ENCODE peak calls at places on chromosomes 2 and 18, in nine cellular contexts. Y, O, F, A, E, D, N, G and M are unnamed samples.
A peak's percentile ranks its signal among the peaks of the same experiment; 100 is the strongest.

GRCh38 chr2:239609583-239610310 is 208.9 kb upstream of the HDAC4 start:
- DNase-seq in D (no peak), G (no peak), Y (peak; percentile 10), O (no peak), A (no peak), F (no peak), N (no peak), E (no peak), M (no peak)

GRCh38 chr2:191171708-191172355 is 21.0 kb upstream of the STAT4 start:
- DNase-seq in A (no peak), Y (no peak), E (peak; percentile 90), N (peak; percentile 98), D (peak; percentile 96), G (peak; percentile 75), O (peak; percentile 98), F (peak; percentile 95), M (no peak)

GRCh38 chr2:208033701-208034502 is 8.6 kb upstream of the PLEKHM3 start:
- DNase-seq in F (peak; percentile 46), A (no peak), N (peak; percentile 56), D (peak; percentile 30), G (peak; percentile 62), O (peak; percentile 82), E (no peak), Y (peak; percentile 78), M (peak; percentile 18)

GRCh38 chr2:241506793-241507429 is 1.5 kb downstream of the STK25 start:
- DNase-seq in E (no peak), O (no peak), F (peak; percentile 13), D (peak; percentile 16), Y (no peak), A (no peak), G (no peak), N (no peak), M (no peak)

GRCh38 chr18:26003391-26003790 is 87.0 kb downstream of the SS18 start:
- DNase-seq in F (peak; percentile 45), A (no peak), Y (no peak), O (peak; percentile 26), D (peak; percentile 17), G (no peak), E (no peak), N (no peak), M (no peak)

GRCh38 chr18:11176416-11176815 is 27.0 kb upstream of the PIEZO2 start:
- DNase-seq in D (peak; percentile 17), O (peak; percentile 39), F (peak; percentile 16), E (no peak), N (peak; percentile 53), Y (no peak), G (no peak), A (no peak), M (no peak)

GRCh38 chr2:187799601-187800000 is 245.4 kb upstream of the TFPI start:
- DNase-seq in A (no peak), E (no peak), G (no peak), N (no peak), O (no peak), F (no peak), D (no peak), Y (no peak), M (no peak)

GRCh38 chr2:182115258-182115657 is 129.6 kb downstream of the PPP1R1C start:
- DNase-seq in G (no peak), E (no peak), F (no peak), D (no peak), N (no peak), O (no peak), A (no peak), Y (no peak), M (no peak)

GRCh38 chr2:238158018-238158806 is 558 bp upstream of the ERFE start:
- DNase-seq in E (no peak), O (no peak), N (no peak), G (no peak), A (no peak), F (no peak), Y (no peak), D (no peak), M (no peak)

GRCh38 chr2:238161291-238162051 is 2.7 kb downstream of the ERFE start:
- DNase-seq in Y (no peak), F (no peak), E (no peak), O (no peak), D (no peak), N (no peak), G (no peak), A (no peak), M (no peak)

GRCh38 chr2:238160206-238161129 is 1.7 kb downstream of the ERFE start:
- DNase-seq in D (peak; percentile 59), Y (no peak), O (no peak), E (peak; percentile 51), F (peak; percentile 68), N (no peak), G (no peak), A (no peak), M (no peak)

GRCh38 chr2:238158807-238159539 is at the start of gene ERFE:
- DNase-seq in N (no peak), D (peak; percentile 54), F (peak; percentile 43), Y (no peak), E (peak; percentile 34), O (peak; percentile 58), G (no peak), A (no peak), M (peak; percentile 43)

GRCh38 chr2:238159676-238160205 is 971 bp downstream of the ERFE start:
- DNase-seq in F (no peak), G (no peak), E (no peak), D (no peak), N (no peak), A (no peak), O (no peak), Y (no peak), M (no peak)
- TF ChIP-seq CTCF in F (no peak), G (no peak), E (no peak), D (no peak), N (no peak), A (no peak), O (no peak), Y (no peak), M (no peak)

DNA sequence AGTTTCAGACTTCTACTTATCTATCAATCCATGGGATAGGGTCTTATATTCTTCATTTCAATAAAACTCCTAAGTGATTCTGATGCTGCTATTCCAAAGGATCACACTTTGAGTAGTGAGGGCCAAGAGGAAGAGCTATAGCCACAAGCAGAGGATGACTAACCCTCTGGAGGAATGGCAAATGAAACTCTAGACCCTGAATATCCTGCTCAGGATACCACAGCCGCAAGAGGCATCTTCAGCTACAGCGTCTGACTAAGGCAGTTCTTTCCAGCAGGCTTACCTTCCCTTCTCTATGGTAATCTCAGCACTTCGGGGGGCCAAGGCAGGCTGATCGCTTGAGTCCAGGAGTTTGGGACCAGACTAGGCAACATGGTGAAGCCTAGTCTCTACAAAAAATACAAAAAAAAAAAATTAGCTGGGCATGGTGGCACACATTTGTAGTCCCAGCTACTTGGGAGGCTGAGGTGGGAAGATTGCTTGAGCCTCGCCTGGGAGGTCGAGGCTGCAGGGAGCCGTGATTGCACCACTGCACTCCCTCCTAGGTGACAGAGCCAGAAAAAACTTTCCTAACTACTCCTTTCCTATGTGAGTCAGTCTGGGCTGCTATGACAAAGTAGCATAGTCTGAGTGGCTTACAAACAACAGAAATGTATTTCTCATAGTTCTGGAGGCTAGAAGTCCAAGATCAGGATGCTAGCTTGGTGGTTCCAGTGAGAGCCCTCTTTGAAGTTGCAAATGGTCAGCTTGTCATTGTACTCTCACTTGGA is 371.9 kb downstream of the IRS1 start:
- DNase-seq in A (no peak), Y (no peak), N (peak; percentile 96), E (peak; percentile 87), O (peak; percentile 88), D (peak; percentile 73), F (peak; percentile 81), G (peak; percentile 64), M (no peak)
- TF ChIP-seq CTCF in A (no peak), Y (no peak), N (peak; percentile 28), E (no peak), O (no peak), D (peak; percentile 10), F (no peak), G (no peak), M (no peak)

GRCh38 chr2:7009207-7009911 is 92.1 kb downstream of the RNF144A start:
- DNase-seq in E (no peak), F (peak; percentile 46), O (peak; percentile 29), Y (no peak), G (no peak), A (no peak), N (peak; percentile 78), D (peak; percentile 60), M (no peak)

GRCh38 chr2:7011376-7012083 is 94.3 kb downstream of the RNF144A start:
- DNase-seq in Y (no peak), G (no peak), F (peak; percentile 94), E (peak; percentile 56), O (peak; percentile 86), N (peak; percentile 100), A (no peak), D (peak; percentile 94), M (no peak)

GRCh38 chr2:7010376-7010775 is 93.2 kb downstream of the RNF144A start:
- DNase-seq in A (no peak), G (no peak), Y (no peak), D (peak; percentile 96), E (peak; percentile 71), N (peak; percentile 98), F (peak; percentile 94), O (peak; percentile 79), M (no peak)

GRCh38 chr2:7007488-7007845 is 90.3 kb downstream of the RNF144A start:
- DNase-seq in O (no peak), A (no peak), G (no peak), E (no peak), Y (no peak), F (no peak), D (no peak), N (peak; percentile 28), M (no peak)

DNA sequence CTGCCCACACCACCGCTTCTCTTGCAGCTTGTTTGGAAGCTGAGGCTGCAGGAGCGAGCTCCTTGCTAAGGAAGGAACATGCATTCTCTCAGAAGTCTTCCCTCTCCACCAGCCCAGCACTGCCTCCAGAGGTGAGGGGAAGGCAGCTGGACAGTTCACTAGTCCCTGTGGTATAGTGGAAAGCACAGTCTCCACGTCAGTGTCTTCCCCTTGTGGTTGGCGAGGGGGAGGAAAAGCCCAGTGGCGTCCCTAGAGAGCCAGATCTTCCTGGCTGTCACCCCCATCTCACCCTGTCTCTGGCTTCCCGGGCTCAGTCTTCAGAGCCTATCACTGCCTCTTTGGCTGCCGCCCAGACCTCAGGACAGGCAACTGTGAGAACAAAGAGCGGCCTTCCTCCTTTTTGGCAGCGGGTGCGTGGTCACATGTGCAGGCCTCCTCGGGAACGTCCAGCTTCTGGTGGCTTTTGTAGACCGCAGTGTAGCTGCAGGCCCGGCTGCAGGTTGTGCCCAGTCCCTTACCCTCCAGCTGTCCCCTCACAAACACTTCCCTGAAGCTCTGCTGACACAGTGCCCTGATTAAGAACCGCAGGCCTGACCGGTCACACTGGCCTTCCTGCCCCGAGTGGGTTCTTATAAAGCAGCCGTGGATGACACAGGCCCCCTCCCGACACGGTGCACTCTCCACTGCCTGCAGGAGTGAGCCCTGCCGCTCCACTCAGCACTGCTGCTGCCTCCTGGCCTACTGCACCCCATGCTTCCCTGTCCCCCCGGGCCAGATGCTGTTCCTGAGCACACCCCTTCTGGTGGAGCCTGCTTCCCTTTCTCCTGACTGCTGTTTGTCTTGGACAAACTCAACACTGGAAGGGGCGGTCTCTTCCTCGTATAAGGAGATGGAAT is 90.9 kb downstream of the RNF144A start:
- DNase-seq in Y (peak; percentile 62), E (peak; percentile 62), A (peak; percentile 93), F (peak; percentile 93), G (no peak), O (peak; percentile 92), N (peak; percentile 98), D (peak; percentile 93), M (no peak)
- TF ChIP-seq CTCF in Y (no peak), E (peak; percentile 5), A (peak; percentile 27), F (peak; percentile 59), G (no peak), O (no peak), N (peak; percentile 56), D (peak; percentile 50), M (no peak)

DNA sequence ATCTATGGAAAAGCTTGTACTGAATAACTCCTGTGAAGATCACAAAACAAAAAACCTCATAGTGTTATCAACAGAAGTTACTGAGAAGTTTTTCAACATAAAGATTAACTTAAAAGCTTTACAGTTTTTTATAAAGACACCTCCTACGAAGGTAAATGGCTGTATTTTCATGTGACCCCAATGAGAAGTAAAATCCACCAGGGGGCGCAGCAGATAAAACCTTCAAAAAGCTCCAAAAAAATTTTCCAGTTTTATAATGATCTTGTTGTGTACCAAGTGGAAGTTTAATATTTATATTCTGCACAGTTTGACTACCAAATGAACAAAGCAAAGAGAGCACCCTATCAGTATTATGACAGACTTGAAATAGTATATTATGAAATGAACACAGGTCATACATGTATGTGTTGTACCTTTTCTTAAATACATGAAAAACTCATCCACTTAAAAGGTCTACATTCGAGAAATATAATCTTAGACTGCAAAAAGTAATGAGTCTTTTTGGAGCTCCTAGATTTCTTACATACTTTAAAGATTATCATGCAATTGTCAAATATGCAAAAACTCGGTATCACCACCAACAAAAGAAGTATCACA is 38.5 kb downstream of the PNO1 start:
- DNase-seq in E (peak; percentile 76), N (peak; percentile 68), G (no peak), F (peak; percentile 71), Y (peak; percentile 55), O (no peak), A (no peak), D (peak; percentile 73), M (no peak)
- TF ChIP-seq CTCF in E (peak; percentile 35), N (peak; percentile 63), G (peak; percentile 37), F (peak; percentile 67), Y (peak; percentile 69), O (no peak), A (peak; percentile 23), D (peak; percentile 70), M (peak; percentile 44)